ENCODE peak calls at places on chromosome 2, in eight cellular contexts. M is kidney epithelial cell, Z is Caco-2, U is OCI-LY7, P is cardiac fibroblast, F is coronary artery, V is BE2C, S is fibroblast of mammary gland. T is an unnamed sample.

GRCh38 chr2:126413079-126413478 is 242.9 kb upstream of the GYPC start:
- DNase-seq in S (no peak), V (no peak), U (no peak), P (no peak), Z (no peak), F (no peak), M (no peak), T (no peak)

GRCh38 chr2:16662440-16662839 is 3.2 kb downstream of the CYRIA start:
- DNase-seq in V (no peak), M (no peak), Z (no peak), F (no peak), U (no peak), S (peak), P (peak), T (peak)

GRCh38 chr2:41779873-41780272 is 267.9 kb upstream of the PKDCC start:
- DNase-seq in F (no peak), V (no peak), U (no peak), M (no peak), S (no peak), P (no peak), Z (no peak), T (peak)

GRCh38 chr2:239291505-239292350 is 109.1 kb downstream of the HDAC4 start:
- DNase-seq in Z (no peak), U (peak), V (no peak), F (no peak), P (no peak), M (no peak), S (no peak), T (no peak)

GRCh38 chr2:127637725-127638252 is 8.2 kb upstream of the GPR17 start:
- DNase-seq in F (no peak), U (no peak), V (no peak), S (peak), P (peak), M (peak), Z (peak), T (peak)

GRCh38 chr2:5482929-5483331 is 209.3 kb upstream of the SOX11 start:
- DNase-seq in U (no peak), M (no peak), S (no peak), P (no peak), Z (no peak), V (no peak), F (no peak), T (peak)

GRCh38 chr2:164335128-164335527 is 286.2 kb downstream of the GRB14 start:
- DNase-seq in U (no peak), S (no peak), V (no peak), Z (no peak), M (no peak), F (no peak), P (no peak), T (no peak)

GRCh38 chr2:128346291-128346690 is 27.6 kb upstream of the HS6ST1 start:
- DNase-seq in Z (no peak), M (no peak), U (no peak), V (no peak), F (peak), S (no peak), P (no peak), T (no peak)

GRCh38 chr2:49972699-49973098 is 818.4 kb upstream of the FSHR start:
- DNase-seq in V (peak), M (no peak), P (no peak), F (no peak), S (no peak), U (no peak), Z (no peak), T (no peak)

GRCh38 chr2:27545348-27546141 is 37.3 kb upstream of the ZNF512 start:
- DNase-seq in S (peak), Z (no peak), F (no peak), P (peak), M (no peak), V (no peak), U (no peak), T (peak)

GRCh38 chr2:229235136-229235914 is 35.8 kb downstream of the PID1 start:
- DNase-seq in M (no peak), V (no peak), Z (peak), F (no peak), U (no peak), P (peak), S (peak), T (peak)

GRCh38 chr2:942775-943460 is 7.7 kb upstream of the SNTG2 start:
- DNase-seq in U (no peak), P (no peak), F (no peak), Z (no peak), V (no peak), S (no peak), M (no peak), T (no peak)

GRCh38 chr2:220188031-220188430 is 560.6 kb downstream of the SLC4A3 start:
- DNase-seq in Z (peak), U (no peak), V (no peak), M (peak), P (peak), S (peak), F (no peak), T (peak)

GRCh38 chr2:207421661-207422060 is 108.1 kb upstream of the CREB1 start:
- DNase-seq in F (no peak), U (no peak), Z (no peak), V (no peak), S (no peak), P (no peak), M (no peak), T (no peak)

GRCh38 chr2:158923180-158923594 is 45.3 kb upstream of the TANC1 start:
- DNase-seq in P (peak), Z (no peak), V (peak), F (no peak), M (no peak), S (no peak), U (no peak), T (peak)

GRCh38 chr2:223824301-223824700 is 13.1 kb downstream of the AP1S3 start:
- DNase-seq in F (no peak), P (no peak), U (peak), Z (no peak), S (no peak), M (no peak), V (no peak), T (no peak)

GRCh38 chr2:43461461-43462073 is 134.3 kb downstream of the THADA start:
- DNase-seq in S (no peak), F (no peak), V (peak), P (no peak), M (no peak), Z (no peak), U (peak), T (no peak)

GRCh38 chr2:235911125-235911524 is 257.1 kb downstream of the GBX2 start:
- DNase-seq in M (no peak), U (no peak), P (no peak), S (no peak), F (no peak), V (no peak), Z (no peak), T (no peak)

GRCh38 chr2:227388537-227389011 is 825 bp upstream of the SCYGR1 start:
- DNase-seq in M (no peak), U (no peak), S (peak), F (no peak), V (no peak), Z (no peak), P (peak), T (peak)

GRCh38 chr2:224816816-224817215 is 100.7 kb upstream of the CCDC195 start:
- DNase-seq in F (no peak), U (no peak), S (peak), Z (no peak), P (peak), V (no peak), M (peak), T (peak)

GRCh38 chr2:120935339-120936313 is 200.0 kb downstream of the GLI2 start:
- DNase-seq in S (peak), M (peak), F (no peak), V (no peak), U (no peak), Z (peak), P (peak), T (peak)

GRCh38 chr2:144524190-144524957 is 4.5 kb upstream of the ZEB2 start:
- DNase-seq in Z (no peak), P (peak), F (peak), S (no peak), V (peak), M (no peak), U (peak), T (no peak)

GRCh38 chr2:26187114-26187513 is 14.2 kb downstream of the GAREM2 start:
- DNase-seq in P (no peak), U (no peak), M (no peak), Z (no peak), F (no peak), V (no peak), S (no peak), T (no peak)

GRCh38 chr2:19851116-19851515 is 50.7 kb downstream of the TTC32 start:
- DNase-seq in S (no peak), M (no peak), F (peak), Z (no peak), V (no peak), U (no peak), P (no peak), T (no peak)

GRCh38 chr2:177908182-177908581 is 164.4 kb downstream of the PDE11A start:
- DNase-seq in S (no peak), V (peak), M (no peak), Z (no peak), F (no peak), P (no peak), U (no peak), T (no peak)

GRCh38 chr2:17587469-17587868 is 47.0 kb downstream of the VSNL1 start:
- DNase-seq in M (no peak), U (no peak), Z (no peak), S (no peak), V (no peak), P (no peak), F (no peak), T (no peak)

GRCh38 chr2:16099326-16099725 is 159.0 kb downstream of the MYCN start:
- DNase-seq in S (no peak), V (peak), M (no peak), Z (no peak), F (no peak), P (no peak), U (no peak), T (no peak)

GRCh38 chr2:44774826-44775492 is 166.5 kb upstream of the SIX3 start:
- DNase-seq in F (no peak), V (peak), U (no peak), P (no peak), M (no peak), Z (no peak), S (no peak), T (no peak)

GRCh38 chr2:44559108-44559507 is 197.4 kb downstream of the CAMKMT start:
- DNase-seq in U (peak), Z (no peak), F (no peak), S (no peak), M (no peak), V (no peak), P (no peak), T (no peak)

GRCh38 chr2:1749750-1750149 is 5.4 kb upstream of the PXDN start:
- DNase-seq in M (no peak), Z (no peak), U (no peak), F (peak), V (no peak), P (no peak), S (no peak), T (no peak)

GRCh38 chr2:207162319-207162718 is 3.4 kb downstream of the KLF7 start:
- DNase-seq in Z (no peak), V (no peak), P (peak), M (no peak), S (peak), U (no peak), F (no peak), T (peak)

GRCh38 chr2:214934006-214934405 is 124.5 kb upstream of the BARD1 start:
- DNase-seq in M (no peak), Z (no peak), F (no peak), S (no peak), V (no peak), P (no peak), U (no peak), T (peak)

GRCh38 chr2:190843874-190844699 is 36.5 kb upstream of the GLS start:
- DNase-seq in U (no peak), V (no peak), S (peak), Z (no peak), P (peak), M (no peak), F (no peak), T (no peak)

GRCh38 chr2:101124684-101125366 is 26.4 kb downstream of the TBC1D8 start:
- DNase-seq in Z (peak), P (peak), F (peak), S (peak), V (no peak), U (no peak), M (peak), T (peak)

GRCh38 chr2:240419723-240420122 is 15.7 kb upstream of the GPC1 start:
- DNase-seq in V (no peak), M (no peak), F (no peak), Z (no peak), S (no peak), U (no peak), P (no peak), T (no peak)
- H3K4me3 ChIP-seq in V (no peak), M (no peak), F (no peak), Z (no peak), S (no peak), U (no peak), P (no peak), T (no peak)

GRCh38 chr2:30987611-30988010 is 150.6 kb downstream of the GALNT14 start:
- DNase-seq in P (no peak), Z (no peak), F (no peak), M (no peak), U (no peak), S (no peak), V (no peak), T (no peak)

GRCh38 chr2:30981519-30981918 is 156.7 kb downstream of the GALNT14 start:
- DNase-seq in F (no peak), P (no peak), Z (no peak), V (no peak), U (no peak), M (no peak), S (no peak), T (peak)

GRCh38 chr2:30984141-30984540 is 154.1 kb downstream of the GALNT14 start:
- DNase-seq in Z (no peak), P (no peak), F (no peak), S (no peak), M (no peak), U (no peak), V (no peak), T (no peak)

GRCh38 chr2:30989746-30990145 is 148.5 kb downstream of the GALNT14 start:
- DNase-seq in M (no peak), F (no peak), S (no peak), V (no peak), U (no peak), Z (no peak), P (no peak), T (no peak)

GRCh38 chr2:30985493-30986292 is 152.5 kb downstream of the GALNT14 start:
- DNase-seq in U (no peak), V (peak), S (no peak), F (no peak), P (no peak), M (no peak), Z (no peak), T (no peak)
- TF ChIP-seq CTCF in U (no peak), V (peak), S (no peak), F (no peak), P (no peak), M (no peak), Z (no peak), T (no peak)

DNA sequence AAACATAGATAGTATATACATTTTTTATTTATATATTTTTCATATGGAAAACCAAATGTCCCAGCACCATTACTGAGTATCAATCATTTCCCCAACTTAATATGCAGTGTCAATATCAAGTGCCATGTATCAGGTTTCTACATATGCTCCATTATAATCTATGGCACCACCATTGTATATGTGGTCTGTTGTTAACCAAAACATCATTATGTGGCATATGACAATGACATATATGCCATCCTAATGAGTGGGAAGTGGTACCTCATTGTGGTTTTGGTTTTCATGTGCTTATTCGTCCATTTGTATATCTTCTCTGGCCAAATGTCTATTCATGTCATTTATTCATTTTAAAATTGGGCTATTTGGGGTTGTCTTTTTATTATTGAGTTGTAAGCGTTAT is 9.2 kb downstream of the PTPN18 start:
- DNase-seq in S (no peak), M (no peak), Z (no peak), F (no peak), V (no peak), U (no peak), P (no peak), T (no peak)
- H3K4me3 ChIP-seq in S (no peak), M (no peak), Z (no peak), F (no peak), V (no peak), U (no peak), P (no peak), T (no peak)

GRCh38 chr2:134465228-134465627 is 211.4 kb downstream of the MGAT5 start:
- DNase-seq in M (no peak), P (no peak), V (no peak), F (no peak), S (no peak), U (no peak), Z (no peak), T (no peak)

GRCh38 chr2:134465706-134466105 is 211.8 kb downstream of the MGAT5 start:
- DNase-seq in F (peak), P (no peak), V (no peak), S (no peak), Z (no peak), M (no peak), U (no peak), T (no peak)

GRCh38 chr2:134463726-134464076 is 209.8 kb downstream of the MGAT5 start:
- DNase-seq in V (no peak), S (no peak), U (no peak), Z (no peak), P (no peak), M (no peak), F (no peak), T (no peak)

GRCh38 chr2:134468093-134468640 is 214.3 kb downstream of the MGAT5 start:
- DNase-seq in U (no peak), V (no peak), F (no peak), S (no peak), M (no peak), Z (no peak), P (no peak), T (no peak)

DNA sequence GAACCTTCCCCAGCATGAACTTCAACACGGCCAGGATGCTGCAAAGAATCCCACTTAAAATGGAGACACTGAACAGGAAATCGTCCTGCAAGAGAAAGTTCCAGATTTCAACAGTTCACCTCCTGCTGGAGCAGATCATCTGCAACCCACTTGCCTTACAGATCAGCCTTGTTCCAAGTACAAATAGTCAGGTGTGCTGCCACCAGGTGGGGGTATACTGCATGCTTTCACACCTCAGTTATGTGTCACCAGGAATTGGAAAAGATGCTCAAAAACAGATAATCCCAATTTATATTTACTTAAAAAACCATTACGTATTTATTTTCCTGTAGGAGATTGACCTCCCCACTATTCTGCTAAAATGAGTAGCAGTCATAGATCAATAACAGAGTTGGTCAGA is 212.3 kb downstream of the MGAT5 start:
- DNase-seq in V (no peak), S (peak), P (peak), F (no peak), M (no peak), U (peak), Z (peak), T (peak)
- TF ChIP-seq CTCF in V (peak), S (no peak), P (peak), F (no peak), M (peak), U (peak), Z (peak), T (peak)

DNA sequence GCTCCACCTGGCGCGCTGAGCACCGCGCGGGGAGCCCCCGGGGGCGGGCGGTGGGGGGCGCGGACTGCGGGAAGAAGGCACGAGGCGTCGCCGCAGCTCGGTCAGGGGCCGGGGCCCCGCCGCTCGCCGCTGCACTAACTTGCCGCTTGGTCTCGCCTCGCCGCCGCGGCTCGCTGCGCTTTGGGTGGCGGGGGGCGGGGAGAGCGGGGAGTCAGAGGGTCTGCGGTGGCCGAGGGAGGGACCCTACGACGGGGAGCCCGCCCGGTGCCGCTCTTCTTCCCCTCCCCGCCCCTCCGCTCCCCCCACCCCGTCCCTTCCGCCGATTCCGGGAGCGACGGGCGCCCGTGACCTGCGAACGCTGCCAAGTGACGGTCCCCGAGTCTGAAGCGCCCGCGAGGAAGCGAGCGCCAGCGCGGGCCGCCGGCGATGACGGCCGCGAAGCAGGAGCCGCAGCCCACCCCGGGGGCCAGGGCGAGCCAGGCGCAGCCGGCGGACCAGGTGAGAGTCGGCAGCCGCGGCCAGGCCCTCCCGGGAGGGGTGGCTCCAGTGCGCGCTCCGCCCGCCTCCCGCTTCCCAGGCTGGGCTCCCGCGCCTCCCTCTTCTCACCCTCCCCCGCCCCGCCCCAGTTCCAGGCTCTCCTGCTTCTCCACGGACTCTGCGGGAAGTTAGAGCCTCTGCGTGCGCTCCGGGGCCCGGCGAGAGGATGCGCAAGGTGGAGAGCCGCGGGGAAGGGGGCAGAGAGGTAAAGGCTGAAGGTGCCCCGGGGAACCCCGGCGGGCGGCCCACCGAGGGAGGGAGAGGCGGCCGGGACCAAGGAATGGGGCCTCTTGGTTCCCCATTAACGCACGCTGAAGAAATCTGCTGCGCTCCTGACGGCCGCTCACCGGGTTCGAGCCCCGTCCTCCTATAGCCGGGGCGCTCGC is 719.4 kb downstream of the DPP10 start:
- DNase-seq in S (no peak), V (no peak), M (no peak), P (no peak), F (no peak), U (no peak), Z (no peak), T (no peak)
- H3K4me3 ChIP-seq in S (no peak), V (no peak), M (peak), P (no peak), F (peak), U (no peak), Z (no peak), T (no peak)

GRCh38 chr2:146661494-146662096 is 1183.2 kb upstream of the ACVR2A start:
- DNase-seq in Z (peak), P (peak), S (peak), U (peak), V (no peak), F (no peak), M (no peak), T (peak)
- TF ChIP-seq CTCF in Z (peak), P (peak), S (peak), U (peak), V (peak), F (no peak), M (peak), T (peak)

T was measured in choroid plexus epithelial cell.